ENCODE peak calls at places on chromosomes 1 and 21, in nine cellular contexts. One of them, this sample, is unnamed.

GRCh38 chr1:111570781-111571181 is 48.8 kb upstream of the RAP1A start:
- DNase-seq in astrocyte: no peak
- DNase-seq in foreskin fibroblast: no peak
- DNase-seq in NCI-H1105 treated with DMSO at 0.1 percent for 48 hours: no peak
- DNase-seq in activated naive CD4-positive, alpha-beta T cell treated with anti-CD3 and anti-CD28 coated beads, Interleukin-2, amount 10 ng/mL, durations not matched to agents 7 days and 5 days: peak
- DNase-seq in nephron progenitor cell: peak
- DNase-seq in stimulated activated CD8-positive, alpha-beta memory T cell treated with anti-CD3 and anti-CD28 coated beads, Interleukin-2, amount 100 ng/mL, for 48 hours: no peak
- DNase-seq in NCI-H446: no peak
- DNase-seq in GDM1: peak
- DNase-seq in this sample: no peak

GRCh38 chr1:180836414-180836813 is 76.3 kb upstream of the KIAA1614 start:
- DNase-seq in astrocyte: no peak
- DNase-seq in foreskin fibroblast: no peak
- DNase-seq in NCI-H1105 treated with DMSO at 0.1 percent for 48 hours: no peak
- DNase-seq in activated naive CD4-positive, alpha-beta T cell treated with anti-CD3 and anti-CD28 coated beads, Interleukin-2, amount 10 ng/mL, durations not matched to agents 7 days and 5 days: no peak
- DNase-seq in nephron progenitor cell: no peak
- DNase-seq in stimulated activated CD8-positive, alpha-beta memory T cell treated with anti-CD3 and anti-CD28 coated beads, Interleukin-2, amount 100 ng/mL, for 48 hours: no peak
- DNase-seq in NCI-H446: no peak
- DNase-seq in GDM1: no peak
- DNase-seq in this sample: no peak

GRCh38 chr1:65963161-65963888 is 170.6 kb downstream of the PDE4B start:
- DNase-seq in astrocyte: no peak
- DNase-seq in foreskin fibroblast: no peak
- DNase-seq in NCI-H1105 treated with DMSO at 0.1 percent for 48 hours: no peak
- DNase-seq in activated naive CD4-positive, alpha-beta T cell treated with anti-CD3 and anti-CD28 coated beads, Interleukin-2, amount 10 ng/mL, durations not matched to agents 7 days and 5 days: no peak
- DNase-seq in nephron progenitor cell: peak
- DNase-seq in stimulated activated CD8-positive, alpha-beta memory T cell treated with anti-CD3 and anti-CD28 coated beads, Interleukin-2, amount 100 ng/mL, for 48 hours: no peak
- DNase-seq in NCI-H446: no peak
- DNase-seq in GDM1: no peak
- DNase-seq in this sample: no peak

GRCh38 chr1:158154501-158154900 is 26.2 kb upstream of the CD1D start:
- DNase-seq in astrocyte: no peak
- DNase-seq in foreskin fibroblast: no peak
- DNase-seq in NCI-H1105 treated with DMSO at 0.1 percent for 48 hours: no peak
- DNase-seq in activated naive CD4-positive, alpha-beta T cell treated with anti-CD3 and anti-CD28 coated beads, Interleukin-2, amount 10 ng/mL, durations not matched to agents 7 days and 5 days: no peak
- DNase-seq in nephron progenitor cell: no peak
- DNase-seq in stimulated activated CD8-positive, alpha-beta memory T cell treated with anti-CD3 and anti-CD28 coated beads, Interleukin-2, amount 100 ng/mL, for 48 hours: no peak
- DNase-seq in NCI-H446: no peak
- DNase-seq in GDM1: no peak
- DNase-seq in this sample: no peak

GRCh38 chr1:186762653-186763052 is 66.1 kb upstream of the PLA2G4A start:
- DNase-seq in astrocyte: peak
- DNase-seq in foreskin fibroblast: no peak
- DNase-seq in NCI-H1105 treated with DMSO at 0.1 percent for 48 hours: no peak
- DNase-seq in activated naive CD4-positive, alpha-beta T cell treated with anti-CD3 and anti-CD28 coated beads, Interleukin-2, amount 10 ng/mL, durations not matched to agents 7 days and 5 days: no peak
- DNase-seq in nephron progenitor cell: no peak
- DNase-seq in stimulated activated CD8-positive, alpha-beta memory T cell treated with anti-CD3 and anti-CD28 coated beads, Interleukin-2, amount 100 ng/mL, for 48 hours: no peak
- DNase-seq in NCI-H446: no peak
- DNase-seq in GDM1: no peak
- DNase-seq in this sample: no peak

GRCh38 chr21:36156815-36157670 is at the start of gene DOP1B:
- DNase-seq in astrocyte: no peak
- DNase-seq in foreskin fibroblast: no peak
- DNase-seq in NCI-H1105 treated with DMSO at 0.1 percent for 48 hours: peak
- DNase-seq in activated naive CD4-positive, alpha-beta T cell treated with anti-CD3 and anti-CD28 coated beads, Interleukin-2, amount 10 ng/mL, durations not matched to agents 7 days and 5 days: peak
- DNase-seq in nephron progenitor cell: no peak
- DNase-seq in stimulated activated CD8-positive, alpha-beta memory T cell treated with anti-CD3 and anti-CD28 coated beads, Interleukin-2, amount 100 ng/mL, for 48 hours: no peak
- DNase-seq in NCI-H446: no peak
- DNase-seq in GDM1: no peak
- DNase-seq in this sample: no peak

GRCh38 chr1:7975212-7975865 is 13.8 kb downstream of the PARK7 start:
- DNase-seq in astrocyte: peak
- DNase-seq in foreskin fibroblast: peak
- DNase-seq in NCI-H1105 treated with DMSO at 0.1 percent for 48 hours: peak
- DNase-seq in activated naive CD4-positive, alpha-beta T cell treated with anti-CD3 and anti-CD28 coated beads, Interleukin-2, amount 10 ng/mL, durations not matched to agents 7 days and 5 days: peak
- DNase-seq in nephron progenitor cell: peak
- DNase-seq in stimulated activated CD8-positive, alpha-beta memory T cell treated with anti-CD3 and anti-CD28 coated beads, Interleukin-2, amount 100 ng/mL, for 48 hours: no peak
- DNase-seq in NCI-H446: peak
- DNase-seq in GDM1: peak
- DNase-seq in this sample: peak

GRCh38 chr1:162899422-162900168 is 38.6 kb upstream of the CCDC190 start:
- DNase-seq in astrocyte: peak
- DNase-seq in foreskin fibroblast: peak
- DNase-seq in NCI-H1105 treated with DMSO at 0.1 percent for 48 hours: no peak
- DNase-seq in activated naive CD4-positive, alpha-beta T cell treated with anti-CD3 and anti-CD28 coated beads, Interleukin-2, amount 10 ng/mL, durations not matched to agents 7 days and 5 days: no peak
- DNase-seq in nephron progenitor cell: no peak
- DNase-seq in stimulated activated CD8-positive, alpha-beta memory T cell treated with anti-CD3 and anti-CD28 coated beads, Interleukin-2, amount 100 ng/mL, for 48 hours: no peak
- DNase-seq in NCI-H446: peak
- DNase-seq in GDM1: no peak
- DNase-seq in this sample: no peak

GRCh38 chr1:184419734-184420161 is 32.9 kb downstream of the C1orf21 start:
- DNase-seq in astrocyte: no peak
- DNase-seq in foreskin fibroblast: peak
- DNase-seq in NCI-H1105 treated with DMSO at 0.1 percent for 48 hours: no peak
- DNase-seq in activated naive CD4-positive, alpha-beta T cell treated with anti-CD3 and anti-CD28 coated beads, Interleukin-2, amount 10 ng/mL, durations not matched to agents 7 days and 5 days: no peak
- DNase-seq in nephron progenitor cell: no peak
- DNase-seq in stimulated activated CD8-positive, alpha-beta memory T cell treated with anti-CD3 and anti-CD28 coated beads, Interleukin-2, amount 100 ng/mL, for 48 hours: no peak
- DNase-seq in NCI-H446: no peak
- DNase-seq in GDM1: no peak
- DNase-seq in this sample: no peak

GRCh38 chr21:30268608-30269197 is 14.0 kb downstream of the KRTAP24-1 start:
- DNase-seq in astrocyte: no peak
- DNase-seq in foreskin fibroblast: no peak
- DNase-seq in NCI-H1105 treated with DMSO at 0.1 percent for 48 hours: no peak
- DNase-seq in activated naive CD4-positive, alpha-beta T cell treated with anti-CD3 and anti-CD28 coated beads, Interleukin-2, amount 10 ng/mL, durations not matched to agents 7 days and 5 days: no peak
- DNase-seq in nephron progenitor cell: no peak
- DNase-seq in stimulated activated CD8-positive, alpha-beta memory T cell treated with anti-CD3 and anti-CD28 coated beads, Interleukin-2, amount 100 ng/mL, for 48 hours: no peak
- DNase-seq in NCI-H446: no peak
- DNase-seq in GDM1: no peak
- DNase-seq in this sample: peak

GRCh38 chr1:244165021-244165420 is 113.9 kb downstream of the ZBTB18 start:
- DNase-seq in astrocyte: no peak
- DNase-seq in foreskin fibroblast: no peak
- DNase-seq in NCI-H1105 treated with DMSO at 0.1 percent for 48 hours: no peak
- DNase-seq in activated naive CD4-positive, alpha-beta T cell treated with anti-CD3 and anti-CD28 coated beads, Interleukin-2, amount 10 ng/mL, durations not matched to agents 7 days and 5 days: no peak
- DNase-seq in nephron progenitor cell: no peak
- DNase-seq in stimulated activated CD8-positive, alpha-beta memory T cell treated with anti-CD3 and anti-CD28 coated beads, Interleukin-2, amount 100 ng/mL, for 48 hours: no peak
- DNase-seq in NCI-H446: no peak
- DNase-seq in GDM1: no peak
- DNase-seq in this sample: no peak

GRCh38 chr1:202247837-202248795 is 54.5 kb downstream of the LGR6 start:
- DNase-seq in astrocyte: no peak
- DNase-seq in foreskin fibroblast: no peak
- DNase-seq in NCI-H1105 treated with DMSO at 0.1 percent for 48 hours: peak
- DNase-seq in activated naive CD4-positive, alpha-beta T cell treated with anti-CD3 and anti-CD28 coated beads, Interleukin-2, amount 10 ng/mL, durations not matched to agents 7 days and 5 days: no peak
- DNase-seq in nephron progenitor cell: no peak
- DNase-seq in stimulated activated CD8-positive, alpha-beta memory T cell treated with anti-CD3 and anti-CD28 coated beads, Interleukin-2, amount 100 ng/mL, for 48 hours: no peak
- DNase-seq in NCI-H446: no peak
- DNase-seq in GDM1: no peak
- DNase-seq in this sample: no peak

GRCh38 chr1:38043036-38043747 is 3.4 kb downstream of the POU3F1 start:
- DNase-seq in astrocyte: no peak
- DNase-seq in foreskin fibroblast: no peak
- DNase-seq in NCI-H1105 treated with DMSO at 0.1 percent for 48 hours: no peak
- DNase-seq in activated naive CD4-positive, alpha-beta T cell treated with anti-CD3 and anti-CD28 coated beads, Interleukin-2, amount 10 ng/mL, durations not matched to agents 7 days and 5 days: no peak
- DNase-seq in nephron progenitor cell: no peak
- DNase-seq in stimulated activated CD8-positive, alpha-beta memory T cell treated with anti-CD3 and anti-CD28 coated beads, Interleukin-2, amount 100 ng/mL, for 48 hours: no peak
- DNase-seq in NCI-H446: no peak
- DNase-seq in GDM1: no peak
- DNase-seq in this sample: no peak

GRCh38 chr1:159008744-159009188 is 941 bp upstream of the IFI16 start:
- DNase-seq in astrocyte: no peak
- DNase-seq in foreskin fibroblast: peak
- DNase-seq in NCI-H1105 treated with DMSO at 0.1 percent for 48 hours: no peak
- DNase-seq in activated naive CD4-positive, alpha-beta T cell treated with anti-CD3 and anti-CD28 coated beads, Interleukin-2, amount 10 ng/mL, durations not matched to agents 7 days and 5 days: peak
- DNase-seq in nephron progenitor cell: no peak
- DNase-seq in stimulated activated CD8-positive, alpha-beta memory T cell treated with anti-CD3 and anti-CD28 coated beads, Interleukin-2, amount 100 ng/mL, for 48 hours: no peak
- DNase-seq in NCI-H446: no peak
- DNase-seq in GDM1: peak
- DNase-seq in this sample: peak